ENCODE peak calls at places on chromosomes 4 and X, in seven cellular contexts. X, Q, V, N, B, U and I are unnamed samples.
A peak's percentile ranks its signal among the peaks of the same experiment; 100 is the strongest.

GRCh38 chr4:186764457-186764856 is 40.8 kb upstream of the FAT1 start:
- DNase-seq in X (no peak), Q (no peak), V (no peak), N (no peak), B (no peak), U (no peak), I (no peak)

GRCh38 chr4:56995525-56995924 is 16.8 kb downstream of the POLR2B start:
- DNase-seq in X (peak; percentile 83), Q (no peak), V (no peak), N (peak; percentile 71), B (no peak), U (no peak), I (no peak)

GRCh38 chr4:137961051-137961438 is 281.1 kb downstream of the SLC7A11 start:
- DNase-seq in X (no peak), Q (peak; percentile 80), V (no peak), N (no peak), B (no peak), U (no peak), I (no peak)

GRCh38 chrX:123860506-123860840 is 620 bp downstream of the XIAP start:
- DNase-seq in X (no peak), Q (peak; percentile 75), V (no peak), N (peak; percentile 85), B (no peak), U (peak; percentile 65), I (peak; percentile 2)

GRCh38 chr4:159267940-159268327 is 165.1 kb downstream of the RAPGEF2 start:
- DNase-seq in X (no peak), Q (no peak), V (no peak), N (no peak), B (no peak), U (no peak), I (no peak)

GRCh38 chrX:21986596-21986995 is 45.5 kb upstream of the PHEX start:
- DNase-seq in X (no peak), Q (no peak), V (no peak), N (no peak), B (no peak), U (no peak), I (no peak)

GRCh38 chrX:150975655-150976390 is 7.3 kb upstream of the HMGB3 start:
- DNase-seq in X (no peak), Q (no peak), V (no peak), N (peak; percentile 27), B (no peak), U (no peak), I (no peak)

GRCh38 chr4:80101768-80102116 is 28.7 kb upstream of the ANTXR2 start:
- DNase-seq in X (no peak), Q (no peak), V (no peak), N (no peak), B (no peak), U (no peak), I (no peak)

GRCh38 chrX:136450050-136450830 is 37.5 kb upstream of the BRS3 start:
- DNase-seq in X (no peak), Q (peak; percentile 36), V (no peak), N (no peak), B (no peak), U (no peak), I (no peak)

GRCh38 chr4:111979921-111980320 is 165.3 kb upstream of the FAM241A start:
- DNase-seq in X (no peak), Q (no peak), V (no peak), N (no peak), B (no peak), U (no peak), I (no peak)

GRCh38 chr4:41880840-41881831 is 54.1 kb upstream of the TMEM33 start:
- DNase-seq in X (no peak), Q (no peak), V (no peak), N (peak; percentile 16), B (no peak), U (no peak), I (no peak)

GRCh38 chrX:28639502-28639901 is 52.3 kb downstream of the IL1RAPL1 start:
- DNase-seq in X (no peak), Q (no peak), V (no peak), N (no peak), B (no peak), U (no peak), I (no peak)

GRCh38 chr4:8740666-8741395 is 130.8 kb downstream of the HMX1 start:
- DNase-seq in X (no peak), Q (peak; percentile 43), V (peak; percentile 10), N (no peak), B (no peak), U (no peak), I (no peak)

GRCh38 chr4:145041378-145041777 is 56.6 kb downstream of the ANAPC10 start:
- DNase-seq in X (no peak), Q (no peak), V (no peak), N (no peak), B (no peak), U (peak; percentile 68), I (no peak)

GRCh38 chr4:128427832-128428366 is 140.3 kb upstream of the PGRMC2 start:
- DNase-seq in X (peak; percentile 33), Q (peak; percentile 72), V (peak; percentile 36), N (peak; percentile 77), B (no peak), U (no peak), I (no peak)

GRCh38 chrX:24483596-24483995 is 18.5 kb downstream of the PDK3 start:
- DNase-seq in X (no peak), Q (no peak), V (no peak), N (no peak), B (no peak), U (no peak), I (no peak)

GRCh38 chr4:96519291-96519690 is 679.4 kb downstream of the PDHA2 start:
- DNase-seq in X (no peak), Q (no peak), V (no peak), N (no peak), B (no peak), U (no peak), I (no peak)

GRCh38 chrX:40579880-40580536 is 762 bp upstream of the ATP6AP2 start:
- DNase-seq in X (no peak), Q (peak; percentile 66), V (no peak), N (no peak), B (no peak), U (peak; percentile 48), I (no peak)

GRCh38 chr4:82588871-82589270 is 27.1 kb upstream of the TMEM150C start:
- DNase-seq in X (no peak), Q (no peak), V (no peak), N (no peak), B (no peak), U (no peak), I (no peak)

GRCh38 chrX:24969812-24970211 is 46.0 kb downstream of the ARX start:
- DNase-seq in X (no peak), Q (no peak), V (no peak), N (no peak), B (no peak), U (no peak), I (no peak)

GRCh38 chr4:14865804-14866203 is 136.5 kb upstream of the CPEB2 start:
- DNase-seq in X (no peak), Q (peak; percentile 50), V (no peak), N (no peak), B (no peak), U (no peak), I (no peak)

GRCh38 chrX:11352296-11352741 is 59.1 kb downstream of the AMELX start:
- DNase-seq in X (no peak), Q (no peak), V (no peak), N (no peak), B (no peak), U (no peak), I (no peak)

GRCh38 chr4:122224348-122224747 is 72.2 kb downstream of the BLTP1 start:
- DNase-seq in X (no peak), Q (peak; percentile 75), V (no peak), N (peak; percentile 15), B (peak; percentile 43), U (peak; percentile 45), I (no peak)

GRCh38 chrX:25599061-25599460 is 539.1 kb upstream of the MAGEB18 start:
- DNase-seq in X (no peak), Q (no peak), V (no peak), N (no peak), B (no peak), U (no peak), I (no peak)

GRCh38 chrX:40146471-40147398 is 49.0 kb upstream of the BCOR start:
- DNase-seq in X (peak; percentile 26), Q (peak; percentile 75), V (no peak), N (peak; percentile 55), B (peak; percentile 57), U (peak; percentile 54), I (no peak)

GRCh38 chr4:35493977-35494376 is 750.3 kb downstream of the ARAP2 start:
- DNase-seq in X (no peak), Q (no peak), V (no peak), N (no peak), B (no peak), U (no peak), I (no peak)

GRCh38 chr4:39565925-39566630 is 38.8 kb upstream of the UGDH start:
- DNase-seq in X (no peak), Q (no peak), V (no peak), N (no peak), B (no peak), U (no peak), I (no peak)

GRCh38 chr4:72942565-72942964 is 127.0 kb downstream of the COX18 start:
- DNase-seq in X (no peak), Q (no peak), V (no peak), N (no peak), B (no peak), U (no peak), I (no peak)

GRCh38 chr4:8051644-8052043 is 107.0 kb downstream of the ABLIM2 start:
- DNase-seq in X (no peak), Q (no peak), V (no peak), N (no peak), B (no peak), U (no peak), I (no peak)

GRCh38 chr4:143337600-143338287 is 1.1 kb downstream of the GAB1 start:
- DNase-seq in X (peak; percentile 63), Q (peak; percentile 65), V (peak; percentile 65), N (peak; percentile 33), B (peak; percentile 23), U (peak; percentile 63), I (no peak)